ENCODE peak calls at places on chromosomes 6 and 20, in eight cellular contexts. Z, T, D, L, B, H, O and W are unnamed samples.

GRCh38 chr6:158737710-158738615 is 81.2 kb downstream of the EZR start:
- DNase-seq in B (no peak), L (peak), D (no peak), H (no peak), Z (no peak), T (peak), O (peak), W (peak)

GRCh38 chr6:125957845-125958244 is 1.3 kb downstream of the HINT3 start:
- DNase-seq in D (no peak), Z (peak), L (peak), O (peak), T (peak), H (no peak), B (no peak), W (peak)

GRCh38 chr20:49028684-49029083 is 17.4 kb upstream of the CSE1L start:
- DNase-seq in Z (no peak), D (no peak), L (peak), H (no peak), T (peak), O (peak), B (no peak), W (peak)

GRCh38 chr6:142802124-142802523 is 142.9 kb downstream of the HIVEP2 start:
- DNase-seq in L (peak), D (no peak), B (no peak), T (peak), Z (no peak), H (no peak), O (peak), W (peak)

GRCh38 chr20:14935285-14935684 is 597.9 kb upstream of the FLRT3 start:
- DNase-seq in H (no peak), L (no peak), D (no peak), Z (no peak), O (no peak), B (no peak), T (no peak), W (no peak)

GRCh38 chr6:20657274-20657800 is 123.1 kb downstream of the CDKAL1 start:
- DNase-seq in Z (no peak), H (no peak), B (no peak), L (no peak), O (peak), D (no peak), T (no peak), W (no peak)

GRCh38 chr20:4563534-4563933 is 158.2 kb upstream of the PRND start:
- DNase-seq in T (peak), Z (no peak), L (peak), H (no peak), B (no peak), O (peak), D (no peak), W (peak)

GRCh38 chr6:109460161-109460830 is 4.7 kb upstream of the MICAL1 start:
- DNase-seq in L (no peak), Z (no peak), B (no peak), H (no peak), O (no peak), D (no peak), T (no peak), W (no peak)

GRCh38 chr6:32163559-32164258 is 686 bp upstream of the EGFL8 start:
- DNase-seq in H (no peak), O (no peak), L (no peak), Z (no peak), B (no peak), T (no peak), D (peak), W (no peak)

GRCh38 chr6:22024004-22024403 is 272.8 kb downstream of the PRL start:
- DNase-seq in B (no peak), H (no peak), Z (no peak), O (no peak), T (no peak), D (no peak), L (no peak), W (no peak)

GRCh38 chr20:8646026-8646425 is 422.9 kb upstream of the PLCB4 start:
- DNase-seq in L (peak), D (no peak), Z (no peak), B (no peak), T (peak), O (peak), H (no peak), W (peak)

GRCh38 chr6:3712827-3713226 is 38.7 kb downstream of the PXDC1 start:
- DNase-seq in T (no peak), B (no peak), Z (no peak), L (no peak), D (no peak), H (peak), O (no peak), W (no peak)

GRCh38 chr6:11245406-11245990 is 13.0 kb upstream of the NEDD9 start:
- DNase-seq in D (no peak), Z (no peak), B (no peak), H (no peak), T (peak), O (peak), L (no peak), W (no peak)

GRCh38 chr6:22412994-22413393 is 116.2 kb upstream of the PRL start:
- DNase-seq in Z (no peak), T (no peak), D (no peak), B (no peak), L (no peak), H (no peak), O (no peak), W (no peak)

GRCh38 chr6:30845183-30845582 is 39.1 kb upstream of the DDR1 start:
- DNase-seq in L (no peak), B (no peak), D (no peak), H (no peak), Z (no peak), T (no peak), O (no peak), W (no peak)

GRCh38 chr20:57442888-57443239 is 51.7 kb downstream of the RBM38 start:
- DNase-seq in Z (no peak), B (no peak), L (no peak), T (no peak), H (no peak), O (no peak), D (no peak), W (no peak)

GRCh38 chr20:50256577-50256976 is 65.9 kb downstream of the CEBPB start:
- DNase-seq in O (no peak), L (peak), D (no peak), Z (no peak), H (no peak), T (no peak), B (no peak), W (no peak)

GRCh38 chr6:116764557-116764960 is 960 bp downstream of the FAM162B start:
- DNase-seq in T (no peak), O (no peak), L (peak), Z (no peak), B (no peak), D (peak), H (no peak), W (no peak)

GRCh38 chr6:137692806-137693205 is 174.3 kb upstream of the TNFAIP3 start:
- DNase-seq in L (peak), H (no peak), B (no peak), Z (no peak), T (peak), O (peak), D (no peak), W (peak)

GRCh38 chr6:128069180-128069579 is 168.3 kb upstream of the THEMIS start:
- DNase-seq in B (no peak), T (peak), Z (no peak), O (peak), D (no peak), H (no peak), L (peak), W (peak)

GRCh38 chr20:10558635-10559187 is 115.1 kb downstream of the JAG1 start:
- DNase-seq in T (peak), H (no peak), L (peak), B (no peak), O (peak), D (no peak), Z (no peak), W (peak)

GRCh38 chr6:82494367-82494766 is 130.8 kb downstream of the TPBG start:
- DNase-seq in Z (no peak), T (no peak), D (no peak), O (no peak), L (no peak), B (no peak), H (no peak), W (no peak)

GRCh38 chr6:161829186-161829794 is 555.4 kb upstream of the AGPAT4 start:
- DNase-seq in D (no peak), Z (no peak), B (no peak), T (no peak), H (no peak), O (no peak), L (no peak), W (no peak)

GRCh38 chr20:53737404-53738038 is 143.9 kb upstream of the ZNF217 start:
- DNase-seq in D (no peak), B (no peak), L (no peak), H (no peak), T (no peak), O (peak), Z (no peak), W (no peak)
- H3K4me3 ChIP-seq in D (peak), B (no peak), L (no peak), H (peak), T (no peak), O (no peak), Z (no peak), W (no peak)

DNA sequence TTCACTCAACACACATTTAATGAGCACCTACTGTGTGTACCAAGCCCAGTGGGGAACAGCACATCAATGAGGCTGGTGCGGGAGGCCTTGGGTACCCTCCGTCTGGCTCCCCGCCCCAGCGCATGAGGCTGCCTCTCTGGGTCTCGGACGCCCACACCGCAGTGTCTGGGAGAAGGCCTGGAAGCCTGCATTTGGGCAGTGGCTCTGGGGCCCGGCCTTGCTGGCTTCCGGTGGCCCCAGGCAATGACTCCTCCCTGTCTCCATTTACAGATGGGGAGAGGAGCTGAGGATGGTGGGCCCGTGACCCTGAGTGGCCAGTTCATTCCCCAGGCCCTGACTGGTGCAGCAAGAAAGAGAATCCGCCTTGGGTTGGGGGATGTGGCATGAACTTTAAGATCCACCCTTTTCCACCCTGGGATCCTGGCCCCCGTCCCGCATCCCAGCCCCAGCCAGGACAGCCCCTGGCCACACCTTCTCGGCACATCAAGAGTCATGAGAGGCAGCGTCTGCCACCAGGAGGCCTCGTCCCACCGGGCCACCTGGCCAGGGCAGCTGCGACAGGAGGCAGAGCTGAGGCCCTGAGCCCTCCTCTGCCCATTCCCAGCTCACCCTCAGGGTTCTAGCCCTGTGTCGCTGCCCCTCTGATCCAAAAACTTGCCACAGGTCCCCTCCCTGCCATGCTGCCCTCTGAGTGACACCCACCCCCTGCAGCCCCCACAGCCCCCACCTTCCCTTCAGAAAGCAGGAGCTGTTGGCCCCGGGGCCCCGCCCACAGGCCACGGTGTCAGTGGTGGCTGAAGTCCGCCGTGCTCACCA is 17.5 kb upstream of the MRGBP start:
- DNase-seq in Z (no peak), O (no peak), T (no peak), B (no peak), L (no peak), D (no peak), H (no peak), W (no peak)
- TF ChIP-seq CTCF in Z (no peak), O (no peak), T (no peak), B (no peak), L (no peak), D (no peak), H (no peak), W (no peak)

GRCh38 chr6:167677422-167677789 is 149.3 kb upstream of the AFDN start:
- DNase-seq in L (no peak), Z (no peak), B (no peak), D (no peak), H (no peak), T (no peak), O (no peak), W (no peak)

GRCh38 chr6:167679791-167680604 is 146.7 kb upstream of the AFDN start:
- DNase-seq in Z (peak), H (no peak), B (no peak), D (no peak), L (no peak), O (no peak), T (no peak), W (no peak)

GRCh38 chr6:167676666-167677421 is 149.9 kb upstream of the AFDN start:
- DNase-seq in O (peak), Z (no peak), T (no peak), B (no peak), D (no peak), H (no peak), L (no peak), W (no peak)

GRCh38 chr6:167679137-167679736 is 147.5 kb upstream of the AFDN start:
- DNase-seq in L (no peak), O (no peak), B (no peak), H (no peak), Z (no peak), D (no peak), T (no peak), W (no peak)

GRCh38 chr6:167678102-167679101 is 148.3 kb upstream of the AFDN start:
- DNase-seq in O (no peak), T (no peak), B (no peak), Z (no peak), H (peak), D (no peak), L (no peak), W (no peak)
- H3K4me3 ChIP-seq in O (no peak), T (no peak), B (peak), Z (peak), H (peak), D (peak), L (no peak), W (no peak)

GRCh38 chr6:6584310-6585002 is 4.1 kb upstream of the LY86 start:
- DNase-seq in T (no peak), O (no peak), H (no peak), B (no peak), Z (no peak), L (no peak), D (no peak), W (no peak)
- TF ChIP-seq CTCF in T (no peak), O (no peak), H (no peak), B (no peak), Z (no peak), L (no peak), D (no peak), W (no peak)

GRCh38 chr20:35286077-35286898 is 1.7 kb upstream of the EIF6 start:
- DNase-seq in Z (no peak), O (no peak), D (no peak), T (no peak), L (no peak), B (no peak), H (no peak), W (no peak)

GRCh38 chr20:35286899-35287508 is 2.4 kb upstream of the EIF6 start:
- DNase-seq in B (no peak), H (no peak), D (no peak), L (no peak), T (no peak), O (no peak), Z (no peak), W (no peak)

GRCh38 chr20:35284267-35284991 is at the start of gene EIF6:
- DNase-seq in L (peak), H (peak), O (peak), D (peak), T (peak), B (no peak), Z (peak), W (peak)

GRCh38 chr20:35284992-35285805 is 627 bp upstream of the EIF6 start:
- DNase-seq in O (no peak), L (no peak), H (no peak), T (no peak), Z (no peak), D (no peak), B (no peak), W (no peak)

DNA sequence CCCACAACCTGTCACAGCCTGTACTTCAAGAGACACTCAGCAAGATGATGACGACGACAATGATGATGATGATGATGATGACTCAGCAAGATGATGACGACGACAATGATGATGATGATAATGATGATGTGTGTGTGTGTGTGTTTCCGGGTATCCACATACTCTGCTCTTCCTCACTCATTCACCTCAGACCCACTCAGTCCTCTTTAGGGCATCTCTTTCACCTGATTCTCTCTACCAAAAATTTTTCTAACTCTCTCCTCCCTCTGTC is 1.2 kb upstream of the EIF6 start:
- DNase-seq in H (no peak), O (peak), L (peak), Z (no peak), T (no peak), B (no peak), D (no peak), W (no peak)
- H3K4me3 ChIP-seq in H (no peak), O (no peak), L (no peak), Z (no peak), T (no peak), B (no peak), D (peak), W (no peak)

DNA sequence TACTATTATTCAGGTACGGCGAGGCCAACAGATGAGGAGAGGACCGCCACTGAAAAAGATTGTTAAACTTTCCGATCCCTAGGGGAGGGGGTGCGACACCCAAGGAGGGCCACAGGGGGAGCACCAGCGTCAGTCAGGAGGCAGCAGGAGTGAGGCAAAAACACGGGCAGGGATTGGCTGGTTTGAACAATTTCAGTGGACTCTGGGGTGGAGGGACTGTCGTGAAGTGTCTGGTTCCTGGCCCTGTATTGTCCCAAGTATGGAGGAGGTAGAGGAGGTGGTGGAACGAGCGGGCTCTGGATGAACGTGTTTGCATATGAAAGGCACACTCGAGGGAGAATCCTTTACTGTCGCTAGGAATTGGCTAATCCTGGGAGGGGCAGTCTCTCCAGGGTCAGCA is 32.5 kb upstream of the MCUR1 start:
- DNase-seq in D (no peak), H (no peak), B (no peak), O (no peak), T (no peak), Z (no peak), L (no peak), W (no peak)
- TF ChIP-seq CTCF in D (no peak), H (no peak), B (no peak), O (no peak), T (no peak), Z (no peak), L (no peak), W (no peak)

DNA sequence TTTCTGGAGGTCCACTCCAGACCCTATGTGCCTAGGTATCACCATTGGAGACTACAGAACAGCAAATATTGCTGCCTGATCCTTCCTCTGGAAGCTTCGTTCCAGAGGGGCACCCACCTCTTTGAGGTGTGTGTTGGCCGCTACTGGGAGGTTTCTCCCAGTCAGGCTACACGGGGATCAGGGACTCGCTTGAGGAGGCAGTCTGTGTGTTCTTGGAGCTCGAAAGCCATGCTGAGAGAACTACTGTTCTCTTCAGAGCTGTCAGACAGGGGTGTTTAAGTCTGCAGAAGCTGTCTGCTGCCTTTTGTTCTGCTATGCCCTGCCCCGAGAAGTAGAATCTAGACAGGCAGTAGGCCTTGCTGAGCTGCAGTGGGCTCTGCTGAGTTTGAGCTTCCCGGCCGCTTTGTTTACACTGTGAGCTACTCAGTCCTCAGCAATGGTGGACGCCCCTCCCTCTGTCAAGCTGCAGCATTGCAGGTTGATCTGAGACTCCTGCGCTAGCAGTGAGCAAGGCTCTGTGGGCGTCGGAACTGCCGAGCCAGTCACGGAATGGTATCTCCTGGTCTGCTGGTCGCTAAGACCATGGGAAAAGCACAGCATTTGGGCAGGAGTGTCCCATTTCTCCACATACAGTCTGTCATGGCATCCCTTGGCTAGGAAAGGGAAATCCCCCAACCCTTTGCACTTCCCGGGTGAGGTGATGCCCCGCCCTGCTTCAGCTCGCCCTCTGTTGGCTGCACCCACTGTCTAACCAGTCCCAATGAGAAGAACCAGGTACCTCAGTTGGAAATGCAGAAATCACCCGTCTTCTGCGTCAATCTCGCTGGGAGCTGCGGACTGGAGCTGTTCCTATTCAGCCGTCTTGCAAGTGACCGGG is 32.5 kb upstream of the ASCC3 start:
- DNase-seq in D (no peak), H (no peak), O (no peak), L (peak), T (no peak), B (no peak), Z (no peak), W (peak)
- H3K4me3 ChIP-seq in D (no peak), H (no peak), O (no peak), L (no peak), T (no peak), B (no peak), Z (no peak), W (no peak)